ENCODE peak calls at places on chromosomes 7 and 10, in six cellular contexts. J is spleen; O is GM23338; K is Kasumi-1; I is naive thymus-derived CD8-positive, alpha-beta T cell; C is ACHN. Z is an unnamed sample.

GRCh38 chr7:158186406-158186805 is 401.2 kb downstream of the PTPRN2 start:
- DNase-seq in I (no peak), J (no peak), C (no peak), O (no peak), K (no peak), Z (no peak)

GRCh38 chr7:55130554-55131198 is 111.9 kb downstream of the EGFR start:
- DNase-seq in K (no peak), I (no peak), J (no peak), C (peak; percentile 97), O (no peak), Z (no peak)

GRCh38 chr10:59372543-59372942 is 10.2 kb upstream of the FAM13C start:
- DNase-seq in I (no peak), J (no peak), K (no peak), O (no peak), C (no peak), Z (no peak)

GRCh38 chr10:70672165-70672992 is at the start of gene ADAMTS14:
- DNase-seq in J (peak; percentile 73), C (peak; percentile 38), K (peak; percentile 17), I (no peak), O (peak; percentile 78), Z (no peak)

GRCh38 chr10:92240289-92241157 is 50.4 kb downstream of the CPEB3 start:
- DNase-seq in I (peak; percentile 42), K (peak; percentile 96), O (peak; percentile 81), J (peak; percentile 75), C (peak; percentile 57), Z (no peak)

GRCh38 chr7:67823345-67823744 is 826.7 kb downstream of the TYW1 start:
- DNase-seq in O (no peak), I (no peak), J (no peak), K (no peak), C (no peak), Z (no peak)

GRCh38 chr7:157977717-157978470 is 609.7 kb downstream of the PTPRN2 start:
- DNase-seq in I (no peak), J (peak; percentile 58), O (no peak), C (no peak), K (no peak), Z (no peak)

GRCh38 chr10:18486444-18486843 is 164.9 kb downstream of the NSUN6 start:
- DNase-seq in K (no peak), O (no peak), C (no peak), I (no peak), J (no peak), Z (no peak)

GRCh38 chr7:152667900-152668440 is 8.0 kb downstream of the XRCC2 start:
- DNase-seq in J (no peak), C (no peak), I (no peak), O (no peak), K (no peak), Z (no peak)

GRCh38 chr10:106387063-106387462 is 777.4 kb downstream of the SORCS1 start:
- DNase-seq in I (no peak), J (no peak), C (no peak), K (no peak), O (no peak), Z (no peak)

GRCh38 chr10:3364768-3365480 is 192.3 kb upstream of the PITRM1 start:
- DNase-seq in O (no peak), K (no peak), C (no peak), J (no peak), I (no peak), Z (no peak)

GRCh38 chr7:124856299-124856888 is 73.2 kb downstream of the POT1 start:
- DNase-seq in C (peak; percentile 74), I (peak; percentile 11), O (peak; percentile 67), K (peak; percentile 71), J (no peak), Z (no peak)

GRCh38 chr10:48905311-48905710 is 34.3 kb downstream of the LRRC18 start:
- DNase-seq in J (no peak), K (no peak), C (no peak), I (no peak), O (no peak), Z (no peak)

GRCh38 chr10:129915526-129916378 is 48.3 kb downstream of the EBF3 start:
- DNase-seq in J (peak; percentile 67), C (no peak), O (no peak), K (no peak), I (no peak), Z (no peak)

GRCh38 chr7:138838166-138838565 is 40.2 kb upstream of the ATP6V0A4 start:
- DNase-seq in O (peak; percentile 51), K (no peak), C (no peak), I (no peak), J (no peak), Z (no peak)

GRCh38 chr10:78544447-78545085 is 510.9 kb downstream of the RPS24 start:
- DNase-seq in C (no peak), O (no peak), K (no peak), J (no peak), I (no peak), Z (no peak)

GRCh38 chr10:130254168-130255061 is 118.2 kb downstream of the GLRX3 start:
- DNase-seq in C (peak; percentile 8), O (no peak), J (no peak), K (no peak), I (no peak), Z (no peak)

GRCh38 chr10:5658871-5659618 is 7.3 kb downstream of the ASB13 start:
- DNase-seq in O (peak; percentile 55), J (peak; percentile 36), C (no peak), K (no peak), I (no peak), Z (no peak)